ENCODE peak calls at places on chromosomes 2 and 18, in eight cellular contexts. D is AML-193; M is tibial nerve; J is substantia nigra; O is NT2/D1; V is activated CD8-positive, alpha-beta memory T cell treated with anti-CD3 and anti-CD28 coated beads, Interleukin-2, amount 50 U/mL, for 4 hours; T is NCI-H510A; G is frontal cortex. Q is an unnamed sample.

GRCh38 chr18:67408240-67408639 is 108.3 kb downstream of the DSEL start:
- DNase-seq in J (no peak), T (no peak), D (no peak), O (no peak), M (no peak), V (no peak), G (no peak), Q (no peak)

GRCh38 chr2:102717308-102718018 is 44.4 kb upstream of the TMEM182 start:
- DNase-seq in V (no peak), T (no peak), O (no peak), D (no peak), M (no peak), J (no peak), G (no peak), Q (no peak)

GRCh38 chr2:222594679-222595078 is 61.2 kb downstream of the FARSB start:
- DNase-seq in G (no peak), T (no peak), J (no peak), D (no peak), M (no peak), O (no peak), V (no peak), Q (no peak)

GRCh38 chr2:709138-709779 is 32.1 kb upstream of the TMEM18 start:
- DNase-seq in J (no peak), M (no peak), T (no peak), O (no peak), D (no peak), G (no peak), V (no peak), Q (no peak)

GRCh38 chr18:23126352-23127056 is 8.8 kb upstream of the CABLES1 start:
- DNase-seq in V (no peak), J (no peak), T (no peak), O (no peak), M (no peak), D (no peak), G (no peak), Q (no peak)

GRCh38 chr2:12533337-12533736 is 183.4 kb upstream of the TRIB2 start:
- DNase-seq in J (no peak), O (no peak), V (no peak), M (no peak), D (no peak), G (no peak), T (no peak), Q (no peak)

GRCh38 chr2:9519250-9519649 is 36.4 kb downstream of the ADAM17 start:
- DNase-seq in T (no peak), J (no peak), D (no peak), M (no peak), G (no peak), O (no peak), V (no peak), Q (no peak)

GRCh38 chr2:217314021-217314460 is 454.2 kb upstream of the TNP1 start:
- DNase-seq in O (no peak), D (no peak), J (no peak), V (no peak), G (no peak), T (no peak), M (no peak), Q (no peak)

GRCh38 chr2:54404270-54404669 is 51.9 kb upstream of the SPTBN1 start:
- DNase-seq in G (no peak), J (no peak), V (no peak), T (no peak), M (no peak), D (peak; percentile 36), O (no peak), Q (no peak)

GRCh38 chr2:50449306-50449705 is 582.6 kb downstream of the NRXN1 start:
- DNase-seq in D (no peak), J (no peak), T (no peak), M (no peak), G (no peak), O (no peak), V (no peak), Q (no peak)

GRCh38 chr2:10434885-10435419 is 13.2 kb downstream of the ODC1 start:
- DNase-seq in O (peak; percentile 68), M (peak; percentile 68), D (peak; percentile 28), J (peak; percentile 46), V (peak; percentile 70), T (peak; percentile 46), G (peak; percentile 90), Q (peak; percentile 40)

GRCh38 chr2:61789807-61790602 is 63.9 kb downstream of the FAM161A start:
- DNase-seq in J (no peak), O (no peak), M (no peak), V (no peak), D (no peak), G (no peak), T (no peak), Q (no peak)

GRCh38 chr2:160343404-160343803 is 143.3 kb upstream of the ITGB6 start:
- DNase-seq in J (no peak), V (no peak), M (no peak), T (no peak), G (no peak), O (no peak), D (no peak), Q (no peak)

GRCh38 chr2:215083146-215083545 is 55.3 kb downstream of the ABCA12 start:
- DNase-seq in M (no peak), G (no peak), V (no peak), O (no peak), J (no peak), T (no peak), D (no peak), Q (no peak)

GRCh38 chr2:47205576-47206141 is 50.6 kb upstream of the STPG4 start:
- DNase-seq in G (no peak), J (no peak), M (no peak), T (no peak), V (no peak), D (no peak), O (no peak), Q (no peak)

GRCh38 chr2:96957299-96957698 is 29.1 kb downstream of the FAM178B start:
- DNase-seq in T (peak; percentile 62), O (no peak), D (no peak), J (no peak), G (no peak), M (no peak), V (no peak), Q (no peak)

GRCh38 chr2:173929441-173929840 is 35.7 kb downstream of the SP3 start:
- DNase-seq in D (no peak), G (no peak), M (no peak), V (no peak), O (no peak), J (no peak), T (no peak), Q (no peak)

GRCh38 chr2:11004206-11004605 is 92.5 kb downstream of the KCNF1 start:
- DNase-seq in M (no peak), J (no peak), G (no peak), T (no peak), D (no peak), O (peak; percentile 11), V (no peak), Q (no peak)

GRCh38 chr2:234556848-234557573 is 60.1 kb upstream of the ARL4C start:
- DNase-seq in O (no peak), T (no peak), M (no peak), J (no peak), D (no peak), V (no peak), G (no peak), Q (no peak)

GRCh38 chr18:59665057-59666007 is 31.9 kb downstream of the CCBE1 start:
- DNase-seq in D (no peak), T (no peak), M (no peak), J (no peak), O (no peak), G (no peak), V (no peak), Q (no peak)

GRCh38 chr2:5766621-5767020 is 74.4 kb downstream of the SOX11 start:
- DNase-seq in T (no peak), J (no peak), M (no peak), O (no peak), V (no peak), D (no peak), G (no peak), Q (no peak)

GRCh38 chr2:9294764-9295163 is 88.2 kb downstream of the ASAP2 start:
- DNase-seq in O (no peak), M (no peak), J (no peak), T (no peak), G (no peak), D (no peak), V (no peak), Q (no peak)

GRCh38 chr18:67513285-67513684 is 3.2 kb downstream of the DSEL start:
- DNase-seq in T (no peak), D (no peak), O (no peak), V (no peak), J (no peak), G (no peak), M (no peak), Q (no peak)

GRCh38 chr18:10562773-10563160 is 36.9 kb downstream of the NAPG start:
- DNase-seq in T (no peak), V (no peak), G (no peak), M (no peak), J (no peak), D (no peak), O (no peak), Q (no peak)

GRCh38 chr2:207765541-207765940 is 4.2 kb downstream of the FZD5 start:
- DNase-seq in M (no peak), J (no peak), O (peak; percentile 87), G (no peak), V (no peak), D (no peak), T (no peak), Q (no peak)

GRCh38 chr2:223042704-223043118 is 9.3 kb upstream of the KCNE4 start:
- DNase-seq in V (no peak), O (no peak), D (peak; percentile 47), T (no peak), J (no peak), G (no peak), M (no peak), Q (no peak)

Q was measured in C1 segment of cervical spinal cord.